ENCODE peak calls at places on chromosomes 12 and 14, in eight cellular contexts. I, Y, V, E, P, X, N and O are unnamed samples.

GRCh38 chr12:39451977-39452376 is 9.1 kb upstream of the KIF21A start:
- DNase-seq in I (no peak), Y (no peak), V (no peak), E (no peak), P (no peak), X (no peak), N (no peak), O (no peak)

GRCh38 chr14:92649934-92650545 is 98.4 kb downstream of the LGMN start:
- DNase-seq in I (no peak), Y (peak), V (peak), E (no peak), P (peak), X (no peak), N (no peak), O (peak)

GRCh38 chr14:88868558-88869159 is 44.2 kb downstream of the TTC8 start:
- DNase-seq in I (no peak), Y (peak), V (no peak), E (peak), P (peak), X (no peak), N (no peak), O (peak)

GRCh38 chr14:26960049-26960688 is 362.3 kb upstream of the NOVA1 start:
- DNase-seq in I (no peak), Y (no peak), V (no peak), E (no peak), P (no peak), X (no peak), N (no peak), O (no peak)

GRCh38 chr14:96038920-96039632 is at the start of gene C14orf132:
- DNase-seq in I (peak), Y (peak), V (peak), E (no peak), P (no peak), X (no peak), N (peak), O (no peak)

GRCh38 chr14:34794217-34794616 is 79.8 kb upstream of the CFL2 start:
- DNase-seq in I (no peak), Y (peak), V (no peak), E (no peak), P (no peak), X (no peak), N (no peak), O (no peak)

GRCh38 chr12:2297658-2298057 is 244.9 kb downstream of the CACNA1C start:
- DNase-seq in I (no peak), Y (no peak), V (no peak), E (no peak), P (no peak), X (no peak), N (no peak), O (no peak)

GRCh38 chr14:60195179-60195810 is 30.1 kb upstream of the DHRS7 start:
- DNase-seq in I (no peak), Y (no peak), V (no peak), E (no peak), P (no peak), X (no peak), N (no peak), O (no peak)

GRCh38 chr14:71626281-71626835 is 305.9 kb upstream of the RGS6 start:
- DNase-seq in I (no peak), Y (no peak), V (no peak), E (no peak), P (no peak), X (no peak), N (no peak), O (no peak)

GRCh38 chr14:35927727-35928126 is 101.6 kb downstream of the BRMS1L start:
- DNase-seq in I (no peak), Y (peak), V (no peak), E (no peak), P (no peak), X (no peak), N (no peak), O (peak)

GRCh38 chr14:27372771-27373170 is 774.9 kb upstream of the NOVA1 start:
- DNase-seq in I (no peak), Y (no peak), V (no peak), E (no peak), P (no peak), X (no peak), N (no peak), O (no peak)

GRCh38 chr12:15584366-15585041 is 204.7 kb downstream of the EPS8 start:
- DNase-seq in I (no peak), Y (peak), V (no peak), E (peak), P (peak), X (no peak), N (no peak), O (peak)

GRCh38 chr12:62900686-62901272 is 34.2 kb downstream of the PPM1H start:
- DNase-seq in I (no peak), Y (no peak), V (no peak), E (no peak), P (no peak), X (no peak), N (no peak), O (peak)

GRCh38 chr12:20508962-20509361 is 140.6 kb downstream of the PDE3A start:
- DNase-seq in I (no peak), Y (no peak), V (no peak), E (no peak), P (no peak), X (no peak), N (no peak), O (no peak)

GRCh38 chr14:53062856-53063255 is 90.3 kb downstream of the DDHD1 start:
- DNase-seq in I (no peak), Y (peak), V (no peak), E (no peak), P (no peak), X (no peak), N (no peak), O (no peak)

GRCh38 chr12:123384994-123385376 is 1.1 kb downstream of the KMT5A start:
- DNase-seq in I (no peak), Y (peak), V (no peak), E (no peak), P (no peak), X (no peak), N (no peak), O (peak)

GRCh38 chr14:61930101-61930857 is 168.1 kb downstream of the SNAPC1 start:
- DNase-seq in I (no peak), Y (no peak), V (no peak), E (no peak), P (no peak), X (no peak), N (no peak), O (no peak)

GRCh38 chr12:52833922-52834726 is at the start of gene KRT79:
- DNase-seq in I (no peak), Y (no peak), V (no peak), E (no peak), P (no peak), X (no peak), N (peak), O (no peak)